ENCODE peak calls at places on chromosome X, in nine cellular contexts. I, G, J, H, V, K, T, W and Y are unnamed samples.

GRCh38 chrX:124842205-124842604 is 477.5 kb upstream of the TEX13C start:
- DNase-seq in I (no peak), G (no peak), J (no peak), H (no peak), V (no peak), K (no peak), T (no peak), W (no peak), Y (no peak)

GRCh38 chrX:152806035-152806434 is 24.5 kb downstream of the CETN2 start:
- DNase-seq in I (no peak), G (no peak), J (no peak), H (no peak), V (no peak), K (no peak), T (no peak), W (no peak), Y (no peak)

GRCh38 chrX:70480660-70481018 is 36.0 kb downstream of the DLG3 start:
- DNase-seq in I (no peak), G (no peak), J (no peak), H (no peak), V (no peak), K (no peak), T (no peak), W (no peak), Y (no peak)

GRCh38 chrX:129932792-129933321 is 26.9 kb downstream of the UTP14A start:
- DNase-seq in I (no peak), G (no peak), J (no peak), H (no peak), V (no peak), K (peak; percentile 65), T (no peak), W (no peak), Y (no peak)

GRCh38 chrX:129779747-129780146 is at the start of gene SASH3:
- DNase-seq in I (no peak), G (no peak), J (no peak), H (no peak), V (peak; percentile 41), K (peak; percentile 66), T (no peak), W (peak; percentile 54), Y (no peak)

GRCh38 chrX:96685205-96686099 is 810 bp downstream of the DIAPH2 start:
- DNase-seq in I (peak; percentile 14), G (peak; percentile 23), J (no peak), H (peak; percentile 6), V (peak; percentile 2), K (peak; percentile 56), T (no peak), W (peak; percentile 16), Y (no peak)

GRCh38 chrX:20060961-20061868 is 55.5 kb downstream of the MAP7D2 start:
- DNase-seq in I (no peak), G (no peak), J (no peak), H (no peak), V (peak; percentile 70), K (no peak), T (no peak), W (no peak), Y (no peak)

GRCh38 chrX:118286066-118286758 is 59.7 kb upstream of the WDR44 start:
- DNase-seq in I (no peak), G (no peak), J (no peak), H (no peak), V (no peak), K (no peak), T (no peak), W (no peak), Y (no peak)

GRCh38 chrX:119565110-119565663 is at the start of gene STEEP1:
- DNase-seq in I (peak; percentile 85), G (peak; percentile 97), J (peak; percentile 74), H (peak; percentile 71), V (peak; percentile 81), K (peak; percentile 91), T (peak; percentile 67), W (peak; percentile 85), Y (peak; percentile 65)

GRCh38 chrX:20363003-20363674 is 96.4 kb upstream of the RPS6KA3 start:
- DNase-seq in I (no peak), G (peak; percentile 22), J (no peak), H (no peak), V (no peak), K (no peak), T (no peak), W (no peak), Y (no peak)

GRCh38 chrX:97672138-97672537 is 788.4 kb downstream of the RPA4 start:
- DNase-seq in I (no peak), G (no peak), J (no peak), H (no peak), V (no peak), K (no peak), T (no peak), W (no peak), Y (no peak)

GRCh38 chrX:97898798-97899197 is 1015.1 kb downstream of the RPA4 start:
- DNase-seq in I (peak; percentile 14), G (no peak), J (peak; percentile 19), H (no peak), V (no peak), K (no peak), T (no peak), W (no peak), Y (peak; percentile 14)

GRCh38 chrX:43002526-43003203 is 224.7 kb upstream of the PPP1R2C start:
- DNase-seq in I (no peak), G (no peak), J (no peak), H (no peak), V (peak; percentile 17), K (no peak), T (no peak), W (no peak), Y (no peak)

GRCh38 chrX:50751091-50751490 is 62.9 kb downstream of the SHROOM4 start:
- DNase-seq in I (no peak), G (no peak), J (no peak), H (no peak), V (no peak), K (no peak), T (no peak), W (no peak), Y (no peak)

GRCh38 chrX:118961866-118962560 is 12.4 kb upstream of the LONRF3 start:
- DNase-seq in I (no peak), G (no peak), J (no peak), H (no peak), V (no peak), K (no peak), T (no peak), W (no peak), Y (no peak)

GRCh38 chrX:146238173-146238572 is 420.5 kb downstream of the SLITRK2 start:
- DNase-seq in I (no peak), G (no peak), J (no peak), H (no peak), V (no peak), K (no peak), T (no peak), W (no peak), Y (no peak)

GRCh38 chrX:38937400-38937799 is 136.1 kb downstream of the MID1IP1 start:
- DNase-seq in I (no peak), G (no peak), J (no peak), H (no peak), V (no peak), K (no peak), T (no peak), W (no peak), Y (no peak)

GRCh38 chrX:38220024-38220935 is at the start of gene SRPX:
- DNase-seq in I (peak; percentile 53), G (peak; percentile 60), J (no peak), H (no peak), V (peak; percentile 2), K (peak; percentile 65), T (no peak), W (no peak), Y (no peak)

GRCh38 chrX:9227276-9227675 is 193.3 kb upstream of the FAM9B start:
- DNase-seq in I (no peak), G (no peak), J (peak; percentile 28), H (no peak), V (no peak), K (no peak), T (no peak), W (no peak), Y (no peak)

GRCh38 chrX:9873952-9874351 is 87.7 kb downstream of the SHROOM2 start:
- DNase-seq in I (peak; percentile 36), G (peak; percentile 24), J (no peak), H (peak; percentile 19), V (peak; percentile 40), K (no peak), T (no peak), W (peak; percentile 34), Y (no peak)

GRCh38 chrX:34956915-34957314 is 14.3 kb downstream of the FAM47B start:
- DNase-seq in I (peak; percentile 27), G (no peak), J (peak; percentile 5), H (no peak), V (no peak), K (no peak), T (peak; percentile 23), W (no peak), Y (peak; percentile 10)

GRCh38 chrX:7647826-7648225 is 195.1 kb upstream of the VCX start:
- DNase-seq in I (no peak), G (no peak), J (no peak), H (no peak), V (no peak), K (no peak), T (no peak), W (no peak), Y (no peak)

GRCh38 chrX:113726898-113727297 is 857.0 kb upstream of the HTR2C start:
- DNase-seq in I (no peak), G (no peak), J (no peak), H (no peak), V (no peak), K (no peak), T (no peak), W (no peak), Y (no peak)

GRCh38 chrX:97705936-97706335 is 822.2 kb downstream of the RPA4 start:
- DNase-seq in I (peak; percentile 12), G (no peak), J (peak; percentile 41), H (no peak), V (no peak), K (no peak), T (no peak), W (no peak), Y (no peak)

GRCh38 chrX:14697453-14697852 is 168.1 kb downstream of the GLRA2 start:
- DNase-seq in I (peak; percentile 14), G (peak; percentile 60), J (no peak), H (no peak), V (peak; percentile 4), K (no peak), T (no peak), W (peak; percentile 7), Y (no peak)

GRCh38 chrX:39736219-39737211 is 361.2 kb downstream of the BCOR start:
- DNase-seq in I (peak; percentile 67), G (no peak), J (peak; percentile 63), H (no peak), V (no peak), K (peak; percentile 73), T (no peak), W (no peak), Y (no peak)

GRCh38 chrX:73758253-73758652 is 195.3 kb downstream of the CHIC1 start:
- DNase-seq in I (no peak), G (no peak), J (no peak), H (no peak), V (no peak), K (no peak), T (no peak), W (no peak), Y (no peak)

GRCh38 chrX:101220881-101221280 is 1.3 kb downstream of the DRP2 start:
- DNase-seq in I (no peak), G (no peak), J (no peak), H (no peak), V (no peak), K (no peak), T (no peak), W (no peak), Y (no peak)

GRCh38 chrX:119272882-119273806 is 37.1 kb downstream of the PGRMC1 start:
- DNase-seq in I (peak; percentile 18), G (no peak), J (no peak), H (no peak), V (peak; percentile 75), K (peak; percentile 60), T (no peak), W (peak; percentile 38), Y (no peak)

GRCh38 chrX:21479695-21480280 is 105.6 kb downstream of the CNKSR2 start:
- DNase-seq in I (peak; percentile 25), G (peak; percentile 31), J (no peak), H (no peak), V (peak; percentile 11), K (no peak), T (peak; percentile 19), W (no peak), Y (no peak)

GRCh38 chrX:123807825-123808416 is 51.9 kb upstream of the XIAP start:
- DNase-seq in I (no peak), G (no peak), J (peak; percentile 34), H (no peak), V (no peak), K (no peak), T (no peak), W (no peak), Y (no peak)